ENCODE peak calls at places on chromosomes 1 and 21, in ten cellular contexts. L, O, D, E, P, U, Q, R, K and B are unnamed samples.

GRCh38 chr1:182041615-182042014 is 19.9 kb downstream of the ZNF648 start:
- DNase-seq in L (no peak), O (no peak), D (no peak), E (no peak), P (no peak), U (no peak), Q (no peak), R (no peak), K (no peak), B (no peak)

GRCh38 chr1:198153103-198153502 is 3.7 kb upstream of the NEK7 start:
- DNase-seq in L (no peak), O (no peak), D (no peak), E (no peak), P (no peak), U (no peak), Q (no peak), R (no peak), K (no peak), B (no peak)

GRCh38 chr1:245441699-245442098 is 286.9 kb downstream of the KIF26B start:
- DNase-seq in L (no peak), O (no peak), D (no peak), E (peak; percentile 25), P (no peak), U (no peak), Q (no peak), R (no peak), K (no peak), B (no peak)

GRCh38 chr1:41221995-41222991 is 19.8 kb downstream of the SCMH1 start:
- DNase-seq in L (no peak), O (peak; percentile 73), D (peak; percentile 43), E (no peak), P (no peak), U (no peak), Q (no peak), R (no peak), K (no peak), B (no peak)

GRCh38 chr1:213244664-213245091 is 193.6 kb downstream of the RPS6KC1 start:
- DNase-seq in L (peak; percentile 60), O (peak; percentile 62), D (peak; percentile 62), E (peak; percentile 84), P (no peak), U (peak; percentile 19), Q (peak; percentile 4), R (no peak), K (peak; percentile 2), B (peak; percentile 4)

GRCh38 chr1:156436319-156437043 is 64.1 kb downstream of the MEF2D start:
- DNase-seq in L (no peak), O (no peak), D (no peak), E (no peak), P (no peak), U (no peak), Q (no peak), R (no peak), K (no peak), B (no peak)

GRCh38 chr1:204990059-204990664 is 52.9 kb upstream of the CNTN2 start:
- DNase-seq in L (peak; percentile 11), O (no peak), D (no peak), E (no peak), P (peak; percentile 62), U (no peak), Q (no peak), R (no peak), K (no peak), B (no peak)

GRCh38 chr21:36479415-36480402 is at the start of gene CLDN14:
- DNase-seq in L (no peak), O (no peak), D (no peak), E (no peak), P (no peak), U (no peak), Q (no peak), R (no peak), K (no peak), B (peak; percentile 63)

GRCh38 chr1:119000371-119001180 is 12.4 kb upstream of the TBX15 start:
- DNase-seq in L (no peak), O (no peak), D (no peak), E (no peak), P (no peak), U (no peak), Q (no peak), R (no peak), K (no peak), B (peak; percentile 57)

GRCh38 chr1:232477728-232478127 is 152.2 kb downstream of the SIPA1L2 start:
- DNase-seq in L (no peak), O (no peak), D (no peak), E (no peak), P (no peak), U (peak; percentile 96), Q (no peak), R (no peak), K (no peak), B (no peak)

GRCh38 chr1:31786366-31787060 is 22.4 kb upstream of the ADGRB2 start:
- DNase-seq in L (no peak), O (no peak), D (no peak), E (peak; percentile 68), P (no peak), U (no peak), Q (no peak), R (no peak), K (no peak), B (no peak)

GRCh38 chr1:202242080-202242419 is 48.5 kb downstream of the LGR6 start:
- DNase-seq in L (no peak), O (no peak), D (no peak), E (no peak), P (no peak), U (no peak), Q (no peak), R (no peak), K (no peak), B (no peak)

GRCh38 chr1:31101147-31101502 is 35.6 kb upstream of the PUM1 start:
- DNase-seq in L (no peak), O (no peak), D (no peak), E (peak; percentile 6), P (no peak), U (no peak), Q (no peak), R (no peak), K (no peak), B (no peak)